ENCODE peak calls at places on chromosome 19, in six cellular contexts. J, X, W, E, T and H are unnamed samples.

GRCh38 chr19:18699403-18700054 is 16.0 kb downstream of the CRTC1 start:
- DNase-seq in T (no peak), X (no peak), E (no peak), W (no peak), J (no peak), H (no peak)

GRCh38 chr19:1074512-1075283 is 7.7 kb downstream of the ARHGAP45 start:
- DNase-seq in E (peak), J (peak), W (peak), X (no peak), T (peak), H (peak)

GRCh38 chr19:5621945-5622464 is 571 bp downstream of the SAFB2 start:
- DNase-seq in X (no peak), E (no peak), T (no peak), J (no peak), W (no peak), H (no peak)

GRCh38 chr19:11263726-11264125 is 1.4 kb upstream of the DOCK6 start:
- DNase-seq in J (no peak), W (no peak), T (no peak), E (no peak), X (no peak), H (no peak)

GRCh38 chr19:19539738-19540703 is 2.0 kb downstream of the CILP2 start:
- DNase-seq in W (peak), X (peak), J (no peak), E (peak), T (no peak), H (peak)

GRCh38 chr19:18939922-18940775 is 868 bp downstream of the HOMER3 start:
- DNase-seq in T (peak), E (no peak), J (no peak), X (peak), W (no peak), H (no peak)

GRCh38 chr19:39986643-39987042 is 10.2 kb upstream of the ZNF546 start:
- DNase-seq in E (no peak), X (no peak), J (no peak), W (no peak), T (no peak), H (no peak)

GRCh38 chr19:4367781-4368127 is 24.4 kb downstream of the MPND start:
- DNase-seq in X (no peak), E (no peak), T (no peak), W (no peak), J (no peak), H (no peak)

GRCh38 chr19:2015611-2015950 is at the start of gene BTBD2:
- DNase-seq in X (peak), E (peak), W (no peak), J (peak), T (peak), H (peak)

GRCh38 chr19:55336101-55336500 is 3.6 kb upstream of the KMT5C start:
- DNase-seq in J (no peak), X (no peak), E (no peak), W (no peak), T (no peak), H (no peak)

GRCh38 chr19:36113895-36114762 is 546 bp downstream of the POLR2I start:
- DNase-seq in X (peak), J (peak), T (no peak), W (no peak), E (no peak), H (peak)

GRCh38 chr19:848457-848921 is 3.6 kb upstream of the ELANE start:
- DNase-seq in T (no peak), E (no peak), J (peak), W (no peak), X (no peak), H (no peak)

GRCh38 chr19:38062959-38063786 is 156.2 kb downstream of the SIPA1L3 start:
- DNase-seq in X (peak), W (no peak), J (no peak), T (no peak), E (no peak), H (no peak)

GRCh38 chr19:53771133-53771532 is 53.0 kb downstream of the NLRP12 start:
- DNase-seq in W (no peak), T (no peak), J (no peak), X (no peak), E (no peak), H (no peak)

GRCh38 chr19:48530770-48531169 is 19.1 kb upstream of the LMTK3 start:
- DNase-seq in X (no peak), T (no peak), E (no peak), W (no peak), J (no peak), H (no peak)